ENCODE peak calls at places on chromosome 1, in ten cellular contexts. P is iris pigment epithelial cell; Y is AG10803; T is NCI-H510A; Q is GM12892; D is kidney tubule cell; R is left kidney; S is activated CD4-positive, alpha-beta T cell treated with anti-CD3 and anti-CD28 coated beads, Interleukin-2, amount 10 ng/mL, durations not matched to agents 7 days and 5 days; I is aorta; L is left cardiac atrium. E is an unnamed sample.
A peak's percentile ranks its signal among the peaks of the same experiment; 100 is the strongest.

GRCh38 chr1:2604854-2605753 is 18.5 kb downstream of the PRXL2B start:
- DNase-seq in L (no peak), R (no peak), S (no peak), D (no peak), Y (no peak), T (no peak), I (peak; percentile 35), Q (no peak), P (no peak), E (no peak)

GRCh38 chr1:21284206-21285137 is 5.8 kb downstream of the ECE1 start:
- DNase-seq in R (peak; percentile 46), S (no peak), T (no peak), Q (no peak), I (peak; percentile 74), D (no peak), L (no peak), P (no peak), Y (no peak), E (no peak)

GRCh38 chr1:155186266-155186954 is 12.8 kb downstream of the TRIM46 start:
- DNase-seq in I (peak; percentile 32), Y (no peak), L (peak; percentile 15), T (peak; percentile 52), S (no peak), D (peak; percentile 69), P (no peak), Q (no peak), R (peak; percentile 85), E (no peak)

GRCh38 chr1:23177438-23178380 is 9.1 kb upstream of the LUZP1 start:
- DNase-seq in S (peak; percentile 47), P (peak; percentile 85), D (peak; percentile 89), I (peak; percentile 87), R (peak; percentile 92), T (peak; percentile 42), L (peak; percentile 92), Q (peak; percentile 82), Y (peak; percentile 81), E (peak; percentile 39)

GRCh38 chr1:19156676-19157075 is 53.4 kb downstream of the UBR4 start:
- DNase-seq in I (peak; percentile 51), Y (peak; percentile 11), Q (no peak), S (no peak), P (peak; percentile 90), R (peak; percentile 7), T (no peak), D (peak; percentile 76), L (peak; percentile 77), E (no peak)

GRCh38 chr1:6358757-6359567 is 34.6 kb downstream of the ACOT7 start:
- DNase-seq in I (peak; percentile 74), S (peak; percentile 72), Q (no peak), T (no peak), L (peak; percentile 71), R (peak; percentile 82), D (peak; percentile 79), Y (peak; percentile 79), P (peak; percentile 84), E (peak; percentile 59)

GRCh38 chr1:153795325-153795837 is 20.2 kb downstream of the SLC27A3 start:
- DNase-seq in R (no peak), L (no peak), T (no peak), D (no peak), S (no peak), P (no peak), Q (no peak), I (no peak), Y (no peak), E (no peak)

GRCh38 chr1:202045699-202046098 is 35.3 kb downstream of the ELF3 start:
- DNase-seq in Y (no peak), Q (no peak), P (no peak), S (no peak), L (no peak), I (no peak), D (no peak), R (no peak), T (peak; percentile 88), E (no peak)

GRCh38 chr1:43365678-43366077 is 2.1 kb downstream of the ELOVL1 start:
- DNase-seq in R (no peak), S (no peak), T (no peak), Q (no peak), Y (no peak), P (no peak), D (no peak), I (no peak), L (no peak), E (no peak)

GRCh38 chr1:91791691-91792392 is 94.1 kb downstream of the TGFBR3 start:
- DNase-seq in L (no peak), T (no peak), D (no peak), R (no peak), S (no peak), Q (no peak), I (no peak), P (no peak), Y (peak; percentile 69), E (no peak)

GRCh38 chr1:17059391-17060128 is 5.7 kb upstream of the SDHB start:
- DNase-seq in Y (peak; percentile 68), Q (peak; percentile 45), D (peak; percentile 81), R (peak; percentile 85), S (peak; percentile 38), I (peak; percentile 62), P (peak; percentile 76), T (peak; percentile 47), L (peak; percentile 44), E (peak; percentile 19)